ENCODE peak calls at places on chromosomes 12 and 14, in four cellular contexts. C, E, R and W are unnamed samples.

GRCh38 chr14:30872602-30873001 is 1.8 kb upstream of the COCH start:
- DNase-seq in R (no peak), E (no peak), C (no peak), W (no peak)

GRCh38 chr14:31326111-31326510 is 94.2 kb downstream of the HEATR5A start:
- DNase-seq in E (no peak), R (peak), C (no peak), W (peak)

GRCh38 chr12:51222461-51222860 is 4.6 kb upstream of the POU6F1 start:
- DNase-seq in E (peak), R (no peak), C (no peak), W (no peak)

GRCh38 chr12:43550831-43551270 is 1.2 kb downstream of the ADAMTS20 start:
- DNase-seq in R (no peak), E (no peak), C (no peak), W (no peak)

GRCh38 chr14:61512026-61512425 is 183.3 kb upstream of the HIF1A start:
- DNase-seq in E (no peak), C (no peak), R (no peak), W (no peak)

GRCh38 chr14:70842851-70843462 is 33.6 kb upstream of the MAP3K9 start:
- DNase-seq in C (no peak), E (no peak), R (no peak), W (no peak)

GRCh38 chr14:64387232-64387737 is 868 bp upstream of the MTHFD1 start:
- DNase-seq in C (peak), E (peak), R (peak), W (peak)

GRCh38 chr14:94129758-94130414 is 482 bp upstream of the IFI27L2 start:
- DNase-seq in E (peak), C (peak), R (peak), W (no peak)

GRCh38 chr14:81453166-81453766 is 53.1 kb upstream of the STON2 start:
- DNase-seq in C (peak), E (peak), R (peak), W (peak)

GRCh38 chr12:51884676-51885229 is 3.1 kb upstream of the ANKRD33 start:
- DNase-seq in E (peak), R (peak), C (peak), W (peak)

GRCh38 chr12:78209851-78210493 is 379.3 kb downstream of the NAV3 start:
- DNase-seq in E (no peak), R (peak), C (no peak), W (no peak)

GRCh38 chr12:95951515-95951914 is 8.4 kb downstream of the AMDHD1 start:
- DNase-seq in R (no peak), C (no peak), E (no peak), W (no peak)

GRCh38 chr12:46608431-46609280 is 217.1 kb downstream of the SLC38A4 start:
- DNase-seq in E (no peak), R (peak), C (no peak), W (no peak)

GRCh38 chr12:2794736-2795289 is at the start of gene FKBP4:
- DNase-seq in C (peak), E (peak), R (peak), W (peak)

GRCh38 chr12:57089259-57090245 is 638 bp downstream of the NAB2 start:
- DNase-seq in R (peak), E (peak), C (no peak), W (no peak)
- TF ChIP-seq MAZ in R (peak), E (peak), C (no peak), W (no peak)

GRCh38 chr14:100376751-100377171 is 53.6 kb downstream of the SLC25A47 start:
- DNase-seq in C (peak), E (peak), R (peak), W (peak)
- TF ChIP-seq MAZ in C (no peak), E (no peak), R (no peak), W (no peak)

GRCh38 chr12:570237-570925 is 92.9 kb downstream of the NINJ2 start:
- DNase-seq in C (peak), E (peak), R (peak), W (peak)
- TF ChIP-seq MAZ in C (no peak), E (peak), R (peak), W (peak)

GRCh38 chr14:55869397-55870049 is 248.7 kb upstream of the PELI2 start:
- DNase-seq in R (no peak), E (no peak), C (no peak), W (no peak)

GRCh38 chr14:55867726-55868125 is 250.5 kb upstream of the PELI2 start:
- DNase-seq in E (no peak), C (no peak), R (peak), W (no peak)

GRCh38 chr14:55864890-55865655 is 253.1 kb upstream of the PELI2 start:
- DNase-seq in C (no peak), R (no peak), E (peak), W (no peak)
- TF ChIP-seq MAZ in C (no peak), R (no peak), E (no peak), W (no peak)

GRCh38 chr12:113914176-113914575 is 51.9 kb downstream of the RBM19 start:
- DNase-seq in E (no peak), C (no peak), R (no peak), W (no peak)

GRCh38 chr12:113910751-113911272 is 55.3 kb downstream of the RBM19 start:
- DNase-seq in E (no peak), R (no peak), C (no peak), W (no peak)

GRCh38 chr12:113912761-113913295 is 53.3 kb downstream of the RBM19 start:
- DNase-seq in R (peak), E (peak), C (peak), W (peak)

GRCh38 chr12:113909776-113910420 is 56.2 kb downstream of the RBM19 start:
- DNase-seq in C (no peak), E (no peak), R (no peak), W (no peak)

GRCh38 chr12:113911971-113912760 is 54.0 kb downstream of the RBM19 start:
- DNase-seq in C (no peak), E (no peak), R (no peak), W (no peak)
- TF ChIP-seq MAZ in C (no peak), E (no peak), R (no peak), W (no peak)

GRCh38 chr12:6188954-6189353 is 11.2 kb upstream of the CD9 start:
- DNase-seq in C (no peak), R (no peak), E (no peak), W (no peak)
- TF ChIP-seq MAZ in C (no peak), R (no peak), E (no peak), W (no peak)

GRCh38 chr12:106917503-106917902 is 38.2 kb upstream of the TMEM263 start:
- DNase-seq in R (no peak), E (no peak), C (no peak), W (no peak)

GRCh38 chr12:106919910-106920544 is 35.7 kb upstream of the TMEM263 start:
- DNase-seq in E (peak), C (peak), R (peak), W (peak)

GRCh38 chr12:106914796-106915634 is 40.7 kb upstream of the TMEM263 start:
- DNase-seq in R (no peak), C (no peak), E (no peak), W (no peak)

GRCh38 chr12:106915635-106916026 is 40.1 kb upstream of the TMEM263 start:
- DNase-seq in E (no peak), R (no peak), C (no peak), W (no peak)

DNA sequence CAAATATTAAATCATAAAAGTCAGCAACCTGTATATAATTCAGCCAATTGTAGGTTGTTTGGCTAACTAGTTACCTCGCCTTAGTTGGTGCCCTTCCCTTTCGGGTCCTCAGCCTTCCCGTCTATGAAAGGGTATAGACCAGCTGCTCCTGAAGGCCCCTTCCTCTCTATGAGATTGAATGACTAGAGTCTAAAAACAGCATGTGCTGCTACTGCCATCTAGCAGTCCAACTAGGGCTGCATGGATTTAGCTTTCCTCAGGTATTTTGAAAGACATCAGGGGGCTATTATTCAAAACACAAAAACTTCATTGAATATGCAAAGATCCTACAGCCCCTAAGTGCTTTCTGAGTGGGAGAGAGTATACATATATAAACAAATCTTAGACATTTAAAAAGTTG is 37.0 kb upstream of the TMEM263 start:
- DNase-seq in C (no peak), E (peak), R (peak), W (peak)
- TF ChIP-seq MAZ in C (no peak), E (no peak), R (no peak), W (no peak)

GRCh38 chr12:26845057-26845666 is 12.2 kb upstream of the ITPR2 start:
- DNase-seq in E (peak), R (peak), C (peak), W (peak)
- TF ChIP-seq MAZ in E (no peak), R (no peak), C (no peak), W (no peak)

DNA sequence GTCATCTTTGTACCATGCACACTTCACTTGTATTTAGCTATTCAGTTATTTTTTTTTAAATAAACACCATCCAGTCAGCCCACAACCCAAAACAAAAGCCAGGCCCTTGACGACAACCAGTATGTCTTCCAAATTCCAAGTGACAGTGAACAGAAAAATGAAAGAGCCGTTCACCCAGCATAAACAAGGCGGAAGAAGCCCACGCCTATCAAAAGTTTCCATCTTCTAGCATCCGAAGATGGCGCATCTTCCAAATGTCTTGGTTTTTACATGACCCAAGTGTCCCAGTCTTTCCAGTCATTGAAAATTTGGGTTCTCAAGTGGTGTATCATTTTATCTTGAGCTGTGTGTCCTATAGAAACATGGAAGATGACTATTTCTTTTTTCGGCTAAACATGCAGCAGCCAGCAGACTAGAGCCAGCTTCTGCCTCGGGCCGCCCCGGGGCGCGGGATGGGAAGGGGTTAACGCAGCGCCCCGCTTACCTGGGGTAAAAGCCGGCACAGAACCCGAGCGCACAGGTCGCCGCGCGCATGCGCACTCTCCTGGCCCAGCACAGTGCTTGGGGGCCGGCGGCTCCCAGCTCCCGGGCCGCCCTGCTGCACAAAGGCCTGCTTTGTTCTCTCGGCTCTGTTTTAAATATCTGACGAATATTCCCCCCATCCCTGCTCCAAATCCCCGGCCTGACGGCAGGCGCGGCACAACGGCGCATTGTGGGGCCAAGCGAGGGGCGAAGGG is 164.8 kb downstream of the ZFP36L1 start:
- DNase-seq in C (no peak), E (no peak), R (no peak), W (no peak)
- TF ChIP-seq MAZ in C (no peak), E (no peak), R (no peak), W (no peak)